ENCODE peak calls at places on chromosome 18, in seven cellular contexts. Q is cardiac fibroblast; S is posterior vena cava; V is nephron progenitor cell; I is T-cell; K is activated naive CD4-positive, alpha-beta T cell treated with Interleukin-2 at 50 U/mL for 16 hours; R is NCI-H1105 treated with DMSO at 0.1 percent for 48 hours. L is an unnamed sample.

GRCh38 chr18:24263078-24263477 is 124.2 kb downstream of the CABYR start:
- DNase-seq in Q (no peak), S (no peak), V (no peak), I (no peak), K (no peak), R (no peak), L (no peak)

GRCh38 chr18:79580481-79581171 is 99.0 kb upstream of the CTDP1 start:
- DNase-seq in Q (no peak), S (peak), V (no peak), I (no peak), K (no peak), R (no peak), L (no peak)

GRCh38 chr18:23386317-23386716 is 66.8 kb upstream of the RIOK3 start:
- DNase-seq in Q (no peak), S (no peak), V (no peak), I (no peak), K (no peak), R (no peak), L (no peak)

GRCh38 chr18:9810994-9811393 is 74.8 kb upstream of the TXNDC2 start:
- DNase-seq in Q (no peak), S (no peak), V (no peak), I (no peak), K (no peak), R (no peak), L (peak)

GRCh38 chr18:3771121-3771971 is 321.4 kb downstream of the TGIF1 start:
- DNase-seq in Q (peak), S (peak), V (peak), I (peak), K (peak), R (no peak), L (peak)

GRCh38 chr18:69770206-69770605 is 177.5 kb downstream of the CD226 start:
- DNase-seq in Q (no peak), S (no peak), V (no peak), I (no peak), K (no peak), R (no peak), L (no peak)

GRCh38 chr18:63844254-63844653 is 43.3 kb upstream of the SERPINB2 start:
- DNase-seq in Q (peak), S (no peak), V (no peak), I (no peak), K (no peak), R (peak), L (peak)

GRCh38 chr18:11823545-11823944 is 27.7 kb upstream of the CHMP1B start:
- DNase-seq in Q (no peak), S (no peak), V (no peak), I (no peak), K (no peak), R (no peak), L (no peak)

GRCh38 chr18:76957384-76958355 is 135.3 kb downstream of the ZNF236 start:
- DNase-seq in Q (peak), S (no peak), V (no peak), I (no peak), K (no peak), R (no peak), L (no peak)

GRCh38 chr18:68965817-68966216 is 167.9 kb downstream of the CCDC102B start:
- DNase-seq in Q (no peak), S (no peak), V (no peak), I (no peak), K (no peak), R (no peak), L (no peak)

GRCh38 chr18:24528857-24529256 is 68.4 kb downstream of the HRH4 start:
- DNase-seq in Q (no peak), S (no peak), V (no peak), I (no peak), K (no peak), R (no peak), L (no peak)

GRCh38 chr18:46099463-46099862 is 1.4 kb upstream of the ATP5F1A start:
- DNase-seq in Q (no peak), S (no peak), V (no peak), I (no peak), K (no peak), R (no peak), L (no peak)

GRCh38 chr18:71442830-71443229 is 1101.3 kb downstream of the CBLN2 start:
- DNase-seq in Q (peak), S (no peak), V (no peak), I (no peak), K (no peak), R (peak), L (no peak)

GRCh38 chr18:60027397-60027796 is 127.6 kb downstream of the PMAIP1 start:
- DNase-seq in Q (no peak), S (no peak), V (no peak), I (no peak), K (no peak), R (no peak), L (no peak)

GRCh38 chr18:36583155-36583745 is 245.6 kb downstream of the TPGS2 start:
- DNase-seq in Q (no peak), S (no peak), V (peak), I (no peak), K (no peak), R (no peak), L (no peak)

GRCh38 chr18:46343940-46344372 is 239.8 kb downstream of the HAUS1 start:
- DNase-seq in Q (no peak), S (no peak), V (no peak), I (peak), K (peak), R (peak), L (no peak)

GRCh38 chr18:59719533-59720325 is 22.5 kb upstream of the CCBE1 start:
- DNase-seq in Q (peak), S (no peak), V (no peak), I (no peak), K (no peak), R (no peak), L (no peak)

GRCh38 chr18:56568986-56569385 is 69.4 kb downstream of the TXNL1 start:
- DNase-seq in Q (no peak), S (no peak), V (no peak), I (no peak), K (no peak), R (no peak), L (peak)

GRCh38 chr18:11849845-11850747 is 1.1 kb upstream of the CHMP1B start:
- DNase-seq in Q (peak), S (peak), V (peak), I (peak), K (peak), R (peak), L (peak)

GRCh38 chr18:13872373-13872772 is 43.0 kb downstream of the MC2R start:
- DNase-seq in Q (no peak), S (no peak), V (no peak), I (no peak), K (no peak), R (no peak), L (no peak)

GRCh38 chr18:46481048-46481846 is 175.8 kb downstream of the LOXHD1 start:
- DNase-seq in Q (peak), S (peak), V (peak), I (no peak), K (peak), R (peak), L (peak)

GRCh38 chr18:13416848-13417247 is 198.3 kb downstream of the LDLRAD4 start:
- DNase-seq in Q (no peak), S (no peak), V (no peak), I (no peak), K (no peak), R (no peak), L (no peak)

GRCh38 chr18:62324917-62325805 is at the start of gene TNFRSF11A:
- DNase-seq in Q (peak), S (no peak), V (peak), I (peak), K (peak), R (peak), L (peak)

GRCh38 chr18:40159141-40160017 is 1795.7 kb upstream of the PIK3C3 start:
- DNase-seq in Q (peak), S (no peak), V (no peak), I (no peak), K (no peak), R (peak), L (peak)

GRCh38 chr18:48893559-48894265 is 57.1 kb downstream of the SMAD7 start:
- DNase-seq in Q (no peak), S (peak), V (no peak), I (no peak), K (no peak), R (no peak), L (no peak)